ENCODE peak calls at places on chromosomes 2 and 18, in six cellular contexts. O is NCI-H1417; Y is mucosa of gallbladder; J is NCI-H2081; W is stimulated activated CD4-positive, alpha-beta T cell treated with anti-CD3 and anti-CD28 coated beads, TNF-alpha, amount 100 ng/mL, for 4 hours; T is HT1080. R is an unnamed sample.

GRCh38 chr2:83196225-83196624 is 1262.9 kb downstream of the SUCLG1 start:
- DNase-seq in O (no peak), Y (no peak), J (peak; percentile 63), W (no peak), T (peak; percentile 36), R (peak; percentile 65)

GRCh38 chr2:218658671-218659257 is 659 bp downstream of the ZNF142 start:
- DNase-seq in O (peak; percentile 58), Y (no peak), J (peak; percentile 54), W (no peak), T (peak; percentile 58), R (peak; percentile 55)

GRCh38 chr2:136242687-136243277 is 124.8 kb upstream of the CXCR4 start:
- DNase-seq in O (no peak), Y (no peak), J (no peak), W (peak; percentile 13), T (peak; percentile 79), R (no peak)

GRCh38 chr2:169819106-169819505 is 5.6 kb downstream of the METTL5 start:
- DNase-seq in O (no peak), Y (no peak), J (no peak), W (no peak), T (peak; percentile 28), R (no peak)

GRCh38 chr2:14634885-14635871 is 2.7 kb downstream of the LRATD1 start:
- DNase-seq in O (peak; percentile 93), Y (peak; percentile 78), J (peak; percentile 90), W (no peak), T (peak; percentile 60), R (peak; percentile 32)

GRCh38 chr2:241775223-241776177 is 1.1 kb upstream of the GAL3ST2 start:
- DNase-seq in O (peak; percentile 44), Y (no peak), J (peak; percentile 14), W (no peak), T (no peak), R (no peak)

GRCh38 chr18:31667185-31667584 is 17.2 kb downstream of the B4GALT6 start:
- DNase-seq in O (no peak), Y (no peak), J (no peak), W (no peak), T (peak; percentile 57), R (no peak)

GRCh38 chr2:96815326-96816126 is 542 bp upstream of the CNNM3 start:
- DNase-seq in O (peak; percentile 73), Y (no peak), J (peak; percentile 13), W (no peak), T (peak; percentile 5), R (no peak)

GRCh38 chr2:23791030-23791429 is 135.9 kb downstream of the ATAD2B start:
- DNase-seq in O (no peak), Y (no peak), J (no peak), W (no peak), T (peak; percentile 30), R (no peak)

GRCh38 chr2:80830891-80831290 is 526.3 kb upstream of the LRRTM1 start:
- DNase-seq in O (no peak), Y (no peak), J (no peak), W (no peak), T (no peak), R (no peak)

GRCh38 chr2:220473611-220474010 is 846.2 kb downstream of the SLC4A3 start:
- DNase-seq in O (no peak), Y (no peak), J (no peak), W (no peak), T (no peak), R (no peak)

GRCh38 chr2:18583905-18584607 is 5.3 kb downstream of the NT5C1B start:
- DNase-seq in O (no peak), Y (no peak), J (no peak), W (no peak), T (no peak), R (no peak)

GRCh38 chr2:100907832-100908231 is 87.9 kb downstream of the NPAS2 start:
- DNase-seq in O (no peak), Y (no peak), J (no peak), W (no peak), T (no peak), R (peak; percentile 47)

GRCh38 chr2:38960609-38961320 is 71.1 kb downstream of the ARHGEF33 start:
- DNase-seq in O (peak; percentile 68), Y (no peak), J (no peak), W (no peak), T (no peak), R (no peak)

GRCh38 chr2:26356771-26357170 is 10.2 kb upstream of the ADGRF3 start:
- DNase-seq in O (no peak), Y (no peak), J (no peak), W (no peak), T (no peak), R (no peak)

GRCh38 chr2:230953843-230954242 is 28.8 kb upstream of the GPR55 start:
- DNase-seq in O (no peak), Y (no peak), J (no peak), W (no peak), T (no peak), R (no peak)

GRCh38 chr2:232980683-232981082 is 32.4 kb downstream of the NGEF start:
- DNase-seq in O (no peak), Y (no peak), J (no peak), W (no peak), T (peak; percentile 58), R (no peak)

GRCh38 chr2:7356909-7357584 is 439.8 kb downstream of the RNF144A start:
- DNase-seq in O (peak; percentile 35), Y (peak; percentile 76), J (peak; percentile 42), W (no peak), T (no peak), R (no peak)